ENCODE peak calls at places on chromosome 17, in four cellular contexts. L is iris pigment epithelial cell, Y is HuH-7, X is HEK293T. M is an unnamed sample.

GRCh38 chr17:32142038-32142856 is at the start of gene RHOT1:
- DNase-seq in L (peak), Y (peak), X (peak), M (peak)

GRCh38 chr17:33964344-33964979 is 290.6 kb upstream of the CCL2 start:
- DNase-seq in L (no peak), Y (peak), X (no peak), M (peak)

GRCh38 chr17:39116224-39116623 is 35.2 kb downstream of the PLXDC1 start:
- DNase-seq in L (no peak), Y (no peak), X (no peak), M (no peak)

GRCh38 chr17:5638596-5638995 is 54.3 kb upstream of the NLRP1 start:
- DNase-seq in L (no peak), Y (no peak), X (no peak), M (no peak)

GRCh38 chr17:63997341-63998048 is 656 bp upstream of the PRR29 start:
- DNase-seq in L (no peak), Y (no peak), X (no peak), M (no peak)

GRCh38 chr17:30376621-30377452 is 1.9 kb upstream of the CPD start:
- DNase-seq in L (peak), Y (peak), X (peak), M (peak)

GRCh38 chr17:59763861-59764260 is 56.4 kb downstream of the VMP1 start:
- DNase-seq in L (peak), Y (no peak), X (no peak), M (no peak)

GRCh38 chr17:4583796-4584124 is 569 bp upstream of the SMTNL2 start:
- DNase-seq in L (peak), Y (peak), X (peak), M (peak)

GRCh38 chr17:5705081-5705875 is 121.0 kb upstream of the NLRP1 start:
- DNase-seq in L (no peak), Y (peak), X (peak), M (peak)

GRCh38 chr17:68972119-68972704 is 17.0 kb upstream of the ABCA8 start:
- DNase-seq in L (peak), Y (peak), X (peak), M (peak)

GRCh38 chr17:48671697-48672171 is 45.6 kb upstream of the HOXB9 start:
- DNase-seq in L (peak), Y (peak), X (peak), M (peak)

GRCh38 chr17:30375661-30376060 is 3.1 kb upstream of the CPD start:
- DNase-seq in L (peak), Y (no peak), X (no peak), M (no peak)

GRCh38 chr17:34852141-34852540 is 109.1 kb downstream of the CCT6B start:
- DNase-seq in L (no peak), Y (no peak), X (no peak), M (no peak)

GRCh38 chr17:44331249-44331760 is 6.7 kb upstream of the SLC25A39 start:
- DNase-seq in L (peak), Y (peak), X (peak), M (peak)

M was measured in iPS-NIHi11.